ENCODE peak calls at places on chromosome 6, in six cellular contexts. One of them, this sample, is unnamed.

GRCh38 chr6:2733324-2733723 is 17.4 kb downstream of the MYLK4 start:
- DNase-seq in NCI-H69: no peak
- DNase-seq in brain microvascular endothelial cell: peak; percentile 60
- DNase-seq in hepatic stellate cell: peak; percentile 62
- DNase-seq in ELF-1: no peak
- DNase-seq in cerebellar nuclear complex: no peak
- DNase-seq in this sample: peak; percentile 74

GRCh38 chr6:106082735-106083398 is 3.3 kb upstream of the PRDM1 start:
- DNase-seq in NCI-H69: no peak
- DNase-seq in brain microvascular endothelial cell: peak; percentile 47
- DNase-seq in hepatic stellate cell: peak; percentile 65
- DNase-seq in ELF-1: no peak
- DNase-seq in cerebellar nuclear complex: no peak
- DNase-seq in this sample: no peak

GRCh38 chr6:116215414-116215813 is 38.5 kb downstream of the TSPYL4 start:
- DNase-seq in NCI-H69: no peak
- DNase-seq in brain microvascular endothelial cell: no peak
- DNase-seq in hepatic stellate cell: no peak
- DNase-seq in ELF-1: no peak
- DNase-seq in cerebellar nuclear complex: no peak
- DNase-seq in this sample: no peak

GRCh38 chr6:32194825-32195651 is 2.6 kb upstream of the GPSM3 start:
- DNase-seq in NCI-H69: peak; percentile 71
- DNase-seq in brain microvascular endothelial cell: peak; percentile 55
- DNase-seq in hepatic stellate cell: peak; percentile 59
- DNase-seq in ELF-1: no peak
- DNase-seq in cerebellar nuclear complex: no peak
- DNase-seq in this sample: peak; percentile 59

GRCh38 chr6:14921170-14921569 is 324.7 kb upstream of the JARID2 start:
- DNase-seq in NCI-H69: peak; percentile 79
- DNase-seq in brain microvascular endothelial cell: no peak
- DNase-seq in hepatic stellate cell: no peak
- DNase-seq in ELF-1: peak; percentile 88
- DNase-seq in cerebellar nuclear complex: no peak
- DNase-seq in this sample: no peak

GRCh38 chr6:73180718-73181619 is 44.3 kb downstream of the KHDC1L start:
- DNase-seq in NCI-H69: peak; percentile 78
- DNase-seq in brain microvascular endothelial cell: peak; percentile 70
- DNase-seq in hepatic stellate cell: peak; percentile 43
- DNase-seq in ELF-1: no peak
- DNase-seq in cerebellar nuclear complex: no peak
- DNase-seq in this sample: no peak

GRCh38 chr6:152720964-152721363 is 23.3 kb downstream of the MYCT1 start:
- DNase-seq in NCI-H69: peak; percentile 16
- DNase-seq in brain microvascular endothelial cell: no peak
- DNase-seq in hepatic stellate cell: no peak
- DNase-seq in ELF-1: no peak
- DNase-seq in cerebellar nuclear complex: no peak
- DNase-seq in this sample: no peak

GRCh38 chr6:146984251-146984924 is 219.8 kb upstream of the STXBP5 start:
- DNase-seq in NCI-H69: peak; percentile 44
- DNase-seq in brain microvascular endothelial cell: no peak
- DNase-seq in hepatic stellate cell: no peak
- DNase-seq in ELF-1: peak; percentile 4
- DNase-seq in cerebellar nuclear complex: no peak
- DNase-seq in this sample: no peak

GRCh38 chr6:90709597-90709996 is 122.7 kb upstream of the MAP3K7 start:
- DNase-seq in NCI-H69: no peak
- DNase-seq in brain microvascular endothelial cell: no peak
- DNase-seq in hepatic stellate cell: no peak
- DNase-seq in ELF-1: no peak
- DNase-seq in cerebellar nuclear complex: no peak
- DNase-seq in this sample: no peak

GRCh38 chr6:157670466-157671186 is 152.4 kb upstream of the SNX9 start:
- DNase-seq in NCI-H69: no peak
- DNase-seq in brain microvascular endothelial cell: no peak
- DNase-seq in hepatic stellate cell: no peak
- DNase-seq in ELF-1: no peak
- DNase-seq in cerebellar nuclear complex: no peak
- DNase-seq in this sample: no peak

GRCh38 chr6:158373209-158373608 is 60.9 kb downstream of the TULP4 start:
- DNase-seq in NCI-H69: no peak
- DNase-seq in brain microvascular endothelial cell: no peak
- DNase-seq in hepatic stellate cell: no peak
- DNase-seq in ELF-1: no peak
- DNase-seq in cerebellar nuclear complex: no peak
- DNase-seq in this sample: no peak

GRCh38 chr6:131654326-131654725 is 17.2 kb downstream of the ENPP3 start:
- DNase-seq in NCI-H69: no peak
- DNase-seq in brain microvascular endothelial cell: no peak
- DNase-seq in hepatic stellate cell: no peak
- DNase-seq in ELF-1: no peak
- DNase-seq in cerebellar nuclear complex: no peak
- DNase-seq in this sample: no peak

GRCh38 chr6:120262354-120262753 is 912.8 kb upstream of the MAN1A1 start:
- DNase-seq in NCI-H69: no peak
- DNase-seq in brain microvascular endothelial cell: no peak
- DNase-seq in hepatic stellate cell: no peak
- DNase-seq in ELF-1: no peak
- DNase-seq in cerebellar nuclear complex: no peak
- DNase-seq in this sample: no peak

GRCh38 chr6:75934643-75935472 is 137.6 kb downstream of the IMPG1 start:
- DNase-seq in NCI-H69: peak; percentile 94
- DNase-seq in brain microvascular endothelial cell: peak; percentile 73
- DNase-seq in hepatic stellate cell: peak; percentile 66
- DNase-seq in ELF-1: peak; percentile 93
- DNase-seq in cerebellar nuclear complex: no peak
- DNase-seq in this sample: peak; percentile 40

GRCh38 chr6:162728706-162729105 is 932 bp downstream of the PACRG start:
- DNase-seq in NCI-H69: peak; percentile 49
- DNase-seq in brain microvascular endothelial cell: no peak
- DNase-seq in hepatic stellate cell: no peak
- DNase-seq in ELF-1: no peak
- DNase-seq in cerebellar nuclear complex: no peak
- DNase-seq in this sample: no peak

GRCh38 chr6:116451916-116452315 is 9.3 kb upstream of the CALHM6 start:
- DNase-seq in NCI-H69: no peak
- DNase-seq in brain microvascular endothelial cell: no peak
- DNase-seq in hepatic stellate cell: no peak
- DNase-seq in ELF-1: no peak
- DNase-seq in cerebellar nuclear complex: no peak
- DNase-seq in this sample: no peak

GRCh38 chr6:121652223-121652622 is 216.8 kb downstream of the GJA1 start:
- DNase-seq in NCI-H69: no peak
- DNase-seq in brain microvascular endothelial cell: no peak
- DNase-seq in hepatic stellate cell: no peak
- DNase-seq in ELF-1: no peak
- DNase-seq in cerebellar nuclear complex: no peak
- DNase-seq in this sample: no peak

GRCh38 chr6:43933111-43933885 is 163.3 kb downstream of the VEGFA start:
- DNase-seq in NCI-H69: no peak
- DNase-seq in brain microvascular endothelial cell: no peak
- DNase-seq in hepatic stellate cell: peak; percentile 82
- DNase-seq in ELF-1: no peak
- DNase-seq in cerebellar nuclear complex: no peak
- DNase-seq in this sample: no peak

GRCh38 chr6:85418059-85418458 is 31.8 kb upstream of the NT5E start:
- DNase-seq in NCI-H69: no peak
- DNase-seq in brain microvascular endothelial cell: peak; percentile 40
- DNase-seq in hepatic stellate cell: peak; percentile 37
- DNase-seq in ELF-1: no peak
- DNase-seq in cerebellar nuclear complex: no peak
- DNase-seq in this sample: no peak

GRCh38 chr6:168040856-168041496 is 38.0 kb downstream of the FRMD1 start:
- DNase-seq in NCI-H69: no peak
- DNase-seq in brain microvascular endothelial cell: no peak
- DNase-seq in hepatic stellate cell: no peak
- DNase-seq in ELF-1: no peak
- DNase-seq in cerebellar nuclear complex: no peak
- DNase-seq in this sample: no peak

GRCh38 chr6:30206799-30207618 is 6.2 kb downstream of the TRIM26 start:
- DNase-seq in NCI-H69: peak; percentile 21
- DNase-seq in brain microvascular endothelial cell: no peak
- DNase-seq in hepatic stellate cell: no peak
- DNase-seq in ELF-1: peak; percentile 73
- DNase-seq in cerebellar nuclear complex: no peak
- DNase-seq in this sample: no peak

GRCh38 chr6:90663873-90664272 is 77.0 kb upstream of the MAP3K7 start:
- DNase-seq in NCI-H69: no peak
- DNase-seq in brain microvascular endothelial cell: no peak
- DNase-seq in hepatic stellate cell: no peak
- DNase-seq in ELF-1: no peak
- DNase-seq in cerebellar nuclear complex: no peak
- DNase-seq in this sample: no peak

GRCh38 chr6:15690451-15690961 is 27.7 kb upstream of the DTNBP1 start:
- DNase-seq in NCI-H69: peak; percentile 87
- DNase-seq in brain microvascular endothelial cell: no peak
- DNase-seq in hepatic stellate cell: no peak
- DNase-seq in ELF-1: no peak
- DNase-seq in cerebellar nuclear complex: no peak
- DNase-seq in this sample: no peak

GRCh38 chr6:47669684-47670515 is 28.5 kb upstream of the ADGRF4 start:
- DNase-seq in NCI-H69: peak; percentile 90
- DNase-seq in brain microvascular endothelial cell: peak; percentile 17
- DNase-seq in hepatic stellate cell: no peak
- DNase-seq in ELF-1: peak; percentile 73
- DNase-seq in cerebellar nuclear complex: no peak
- DNase-seq in this sample: no peak

GRCh38 chr6:3523288-3523670 is 66.4 kb upstream of the SLC22A23 start:
- DNase-seq in NCI-H69: no peak
- DNase-seq in brain microvascular endothelial cell: no peak
- DNase-seq in hepatic stellate cell: no peak
- DNase-seq in ELF-1: no peak
- DNase-seq in cerebellar nuclear complex: no peak
- DNase-seq in this sample: no peak

GRCh38 chr6:36853325-36853724 is 14.1 kb upstream of the CPNE5 start:
- DNase-seq in NCI-H69: no peak
- DNase-seq in brain microvascular endothelial cell: peak; percentile 69
- DNase-seq in hepatic stellate cell: peak; percentile 55
- DNase-seq in ELF-1: no peak
- DNase-seq in cerebellar nuclear complex: no peak
- DNase-seq in this sample: no peak

GRCh38 chr6:33320315-33321181 is 3.0 kb upstream of the ZBTB22 start:
- DNase-seq in NCI-H69: no peak
- DNase-seq in brain microvascular endothelial cell: peak; percentile 94
- DNase-seq in hepatic stellate cell: peak; percentile 82
- DNase-seq in ELF-1: peak; percentile 51
- DNase-seq in cerebellar nuclear complex: no peak
- DNase-seq in this sample: no peak

GRCh38 chr6:156976144-156977088 is 199.2 kb downstream of the ARID1B start:
- DNase-seq in NCI-H69: peak; percentile 78
- DNase-seq in brain microvascular endothelial cell: no peak
- DNase-seq in hepatic stellate cell: no peak
- DNase-seq in ELF-1: no peak
- DNase-seq in cerebellar nuclear complex: no peak
- DNase-seq in this sample: peak; percentile 48

GRCh38 chr6:31125586-31126363 is 5.5 kb upstream of the CDSN start:
- DNase-seq in NCI-H69: no peak
- DNase-seq in brain microvascular endothelial cell: peak; percentile 55
- DNase-seq in hepatic stellate cell: peak; percentile 92
- DNase-seq in ELF-1: no peak
- DNase-seq in cerebellar nuclear complex: no peak
- DNase-seq in this sample: no peak

GRCh38 chr6:166771701-166772100 is 144.7 kb upstream of the RPS6KA2 start:
- DNase-seq in NCI-H69: no peak
- DNase-seq in brain microvascular endothelial cell: no peak
- DNase-seq in hepatic stellate cell: no peak
- DNase-seq in ELF-1: no peak
- DNase-seq in cerebellar nuclear complex: no peak
- DNase-seq in this sample: no peak

GRCh38 chr6:108801331-108801730 is 46.9 kb upstream of the ARMC2 start:
- DNase-seq in NCI-H69: peak; percentile 63
- DNase-seq in brain microvascular endothelial cell: no peak
- DNase-seq in hepatic stellate cell: no peak
- DNase-seq in ELF-1: no peak
- DNase-seq in cerebellar nuclear complex: no peak
- DNase-seq in this sample: no peak

GRCh38 chr6:163793584-163793983 is 379.1 kb downstream of the QKI start:
- DNase-seq in NCI-H69: no peak
- DNase-seq in brain microvascular endothelial cell: peak; percentile 81
- DNase-seq in hepatic stellate cell: peak; percentile 9
- DNase-seq in ELF-1: no peak
- DNase-seq in cerebellar nuclear complex: no peak
- DNase-seq in this sample: no peak

This sample was measured in activated CD4-positive, alpha-beta memory T cell treated with anti-CD3 and anti-CD28 coated beads for 36 hours.